ENCODE peak calls at places on chromosomes 12 and 14, in seven cellular contexts. One of them, this sample, is unnamed.

GRCh38 chr12:103680591-103681065 is 93.6 kb downstream of the STAB2 start:
- DNase-seq in nephron progenitor cell: no peak
- DNase-seq in mucosa of descending colon: peak; percentile 49
- DNase-seq in CD8-positive, alpha-beta T cell: no peak
- DNase-seq in upper lobe of left lung: no peak
- DNase-seq in left lung: peak; percentile 66
- DNase-seq in stomach: no peak
- DNase-seq in this sample: no peak

GRCh38 chr12:41304526-41304925 is 116.4 kb downstream of the PDZRN4 start:
- DNase-seq in nephron progenitor cell: no peak
- DNase-seq in mucosa of descending colon: no peak
- DNase-seq in CD8-positive, alpha-beta T cell: no peak
- DNase-seq in upper lobe of left lung: no peak
- DNase-seq in left lung: no peak
- DNase-seq in stomach: no peak
- DNase-seq in this sample: no peak

GRCh38 chr12:104720346-104721064 is 237.6 kb downstream of the SLC41A2 start:
- DNase-seq in nephron progenitor cell: no peak
- DNase-seq in mucosa of descending colon: peak; percentile 49
- DNase-seq in CD8-positive, alpha-beta T cell: peak; percentile 72
- DNase-seq in upper lobe of left lung: no peak
- DNase-seq in left lung: no peak
- DNase-seq in stomach: peak; percentile 40
- DNase-seq in this sample: no peak

GRCh38 chr12:54173066-54173726 is 15.6 kb downstream of the SMUG1 start:
- DNase-seq in nephron progenitor cell: peak; percentile 74
- DNase-seq in mucosa of descending colon: peak; percentile 58
- DNase-seq in CD8-positive, alpha-beta T cell: peak; percentile 12
- DNase-seq in upper lobe of left lung: no peak
- DNase-seq in left lung: no peak
- DNase-seq in stomach: peak; percentile 52
- DNase-seq in this sample: peak; percentile 34

GRCh38 chr12:16165506-16165905 is 112.0 kb downstream of the SLC15A5 start:
- DNase-seq in nephron progenitor cell: peak; percentile 25
- DNase-seq in mucosa of descending colon: no peak
- DNase-seq in CD8-positive, alpha-beta T cell: no peak
- DNase-seq in upper lobe of left lung: peak; percentile 36
- DNase-seq in left lung: no peak
- DNase-seq in stomach: peak; percentile 36
- DNase-seq in this sample: peak; percentile 34

GRCh38 chr12:97047361-97047760 is 140.3 kb downstream of the NEDD1 start:
- DNase-seq in nephron progenitor cell: no peak
- DNase-seq in mucosa of descending colon: no peak
- DNase-seq in CD8-positive, alpha-beta T cell: no peak
- DNase-seq in upper lobe of left lung: no peak
- DNase-seq in left lung: no peak
- DNase-seq in stomach: no peak
- DNase-seq in this sample: no peak

GRCh38 chr14:77041837-77042557 is 13.5 kb upstream of the IRF2BPL start:
- DNase-seq in nephron progenitor cell: no peak
- DNase-seq in mucosa of descending colon: no peak
- DNase-seq in CD8-positive, alpha-beta T cell: no peak
- DNase-seq in upper lobe of left lung: peak; percentile 56
- DNase-seq in left lung: no peak
- DNase-seq in stomach: peak; percentile 52
- DNase-seq in this sample: no peak

GRCh38 chr12:56160160-56160763 is 2.1 kb downstream of the MYL6 start:
- DNase-seq in nephron progenitor cell: no peak
- DNase-seq in mucosa of descending colon: peak; percentile 60
- DNase-seq in CD8-positive, alpha-beta T cell: peak; percentile 68
- DNase-seq in upper lobe of left lung: peak; percentile 39
- DNase-seq in left lung: no peak
- DNase-seq in stomach: no peak
- DNase-seq in this sample: peak; percentile 37

GRCh38 chr12:89733579-89734201 is 25.1 kb upstream of the ATP2B1 start:
- DNase-seq in nephron progenitor cell: no peak
- DNase-seq in mucosa of descending colon: no peak
- DNase-seq in CD8-positive, alpha-beta T cell: no peak
- DNase-seq in upper lobe of left lung: no peak
- DNase-seq in left lung: no peak
- DNase-seq in stomach: no peak
- DNase-seq in this sample: no peak

GRCh38 chr14:34699873-34700621 is 14.3 kb downstream of the CFL2 start:
- DNase-seq in nephron progenitor cell: no peak
- DNase-seq in mucosa of descending colon: no peak
- DNase-seq in CD8-positive, alpha-beta T cell: no peak
- DNase-seq in upper lobe of left lung: no peak
- DNase-seq in left lung: no peak
- DNase-seq in stomach: no peak
- DNase-seq in this sample: no peak

GRCh38 chr14:78022059-78022458 is 148.1 kb upstream of the NRXN3 start:
- DNase-seq in nephron progenitor cell: peak; percentile 79
- DNase-seq in mucosa of descending colon: peak; percentile 71
- DNase-seq in CD8-positive, alpha-beta T cell: peak; percentile 14
- DNase-seq in upper lobe of left lung: peak; percentile 52
- DNase-seq in left lung: peak; percentile 35
- DNase-seq in stomach: peak; percentile 67
- DNase-seq in this sample: peak; percentile 85

GRCh38 chr14:103008768-103009342 is 48.5 kb downstream of the CDC42BPB start:
- DNase-seq in nephron progenitor cell: no peak
- DNase-seq in mucosa of descending colon: no peak
- DNase-seq in CD8-positive, alpha-beta T cell: no peak
- DNase-seq in upper lobe of left lung: no peak
- DNase-seq in left lung: no peak
- DNase-seq in stomach: peak; percentile 55
- DNase-seq in this sample: no peak

GRCh38 chr12:52442600-52443061 is 8.5 kb upstream of the KRT75 start:
- DNase-seq in nephron progenitor cell: peak; percentile 29
- DNase-seq in mucosa of descending colon: no peak
- DNase-seq in CD8-positive, alpha-beta T cell: no peak
- DNase-seq in upper lobe of left lung: no peak
- DNase-seq in left lung: no peak
- DNase-seq in stomach: no peak
- DNase-seq in this sample: no peak

GRCh38 chr14:42424501-42424900 is 817.8 kb downstream of the LRFN5 start:
- DNase-seq in nephron progenitor cell: no peak
- DNase-seq in mucosa of descending colon: no peak
- DNase-seq in CD8-positive, alpha-beta T cell: no peak
- DNase-seq in upper lobe of left lung: no peak
- DNase-seq in left lung: no peak
- DNase-seq in stomach: no peak
- DNase-seq in this sample: no peak

GRCh38 chr14:67566908-67567307 is 33.2 kb downstream of the PIGH start:
- DNase-seq in nephron progenitor cell: no peak
- DNase-seq in mucosa of descending colon: no peak
- DNase-seq in CD8-positive, alpha-beta T cell: no peak
- DNase-seq in upper lobe of left lung: no peak
- DNase-seq in left lung: no peak
- DNase-seq in stomach: no peak
- DNase-seq in this sample: no peak

GRCh38 chr12:34390171-34390841 is 368.0 kb downstream of the ALG10 start:
- DNase-seq in nephron progenitor cell: no peak
- DNase-seq in mucosa of descending colon: no peak
- DNase-seq in CD8-positive, alpha-beta T cell: no peak
- DNase-seq in upper lobe of left lung: no peak
- DNase-seq in left lung: no peak
- DNase-seq in stomach: no peak
- DNase-seq in this sample: no peak

GRCh38 chr12:108570743-108571603 is 8.6 kb downstream of the ISCU start:
- DNase-seq in nephron progenitor cell: no peak
- DNase-seq in mucosa of descending colon: no peak
- DNase-seq in CD8-positive, alpha-beta T cell: no peak
- DNase-seq in upper lobe of left lung: no peak
- DNase-seq in left lung: no peak
- DNase-seq in stomach: no peak
- DNase-seq in this sample: no peak

GRCh38 chr14:24411468-24412454 is 13.0 kb downstream of the NYNRIN start:
- DNase-seq in nephron progenitor cell: no peak
- DNase-seq in mucosa of descending colon: no peak
- DNase-seq in CD8-positive, alpha-beta T cell: no peak
- DNase-seq in upper lobe of left lung: peak; percentile 49
- DNase-seq in left lung: no peak
- DNase-seq in stomach: peak; percentile 52
- DNase-seq in this sample: peak; percentile 52

GRCh38 chr12:53115112-53115890 is 12.0 kb downstream of the SOAT2 start:
- DNase-seq in nephron progenitor cell: no peak
- DNase-seq in mucosa of descending colon: no peak
- DNase-seq in CD8-positive, alpha-beta T cell: no peak
- DNase-seq in upper lobe of left lung: no peak
- DNase-seq in left lung: no peak
- DNase-seq in stomach: no peak
- DNase-seq in this sample: no peak

GRCh38 chr12:88035907-88036289 is 6.7 kb upstream of the C12orf50 start:
- DNase-seq in nephron progenitor cell: no peak
- DNase-seq in mucosa of descending colon: no peak
- DNase-seq in CD8-positive, alpha-beta T cell: no peak
- DNase-seq in upper lobe of left lung: peak; percentile 51
- DNase-seq in left lung: no peak
- DNase-seq in stomach: no peak
- DNase-seq in this sample: no peak

GRCh38 chr14:104322531-104323466 is 184.4 kb downstream of the KIF26A start:
- DNase-seq in nephron progenitor cell: no peak
- DNase-seq in mucosa of descending colon: no peak
- DNase-seq in CD8-positive, alpha-beta T cell: no peak
- DNase-seq in upper lobe of left lung: peak; percentile 15
- DNase-seq in left lung: peak; percentile 22
- DNase-seq in stomach: peak; percentile 17
- DNase-seq in this sample: peak; percentile 1

GRCh38 chr14:72617391-72618011 is 276.4 kb downstream of the DPF3 start:
- DNase-seq in nephron progenitor cell: peak; percentile 16
- DNase-seq in mucosa of descending colon: no peak
- DNase-seq in CD8-positive, alpha-beta T cell: peak; percentile 4
- DNase-seq in upper lobe of left lung: no peak
- DNase-seq in left lung: no peak
- DNase-seq in stomach: no peak
- DNase-seq in this sample: no peak

GRCh38 chr12:15621140-15621539 is 168.0 kb downstream of the EPS8 start:
- DNase-seq in nephron progenitor cell: no peak
- DNase-seq in mucosa of descending colon: no peak
- DNase-seq in CD8-positive, alpha-beta T cell: no peak
- DNase-seq in upper lobe of left lung: no peak
- DNase-seq in left lung: no peak
- DNase-seq in stomach: no peak
- DNase-seq in this sample: no peak

GRCh38 chr14:76761198-76761848 is at the start of gene VASH1:
- DNase-seq in nephron progenitor cell: peak; percentile 77
- DNase-seq in mucosa of descending colon: peak; percentile 68
- DNase-seq in CD8-positive, alpha-beta T cell: peak; percentile 51
- DNase-seq in upper lobe of left lung: no peak
- DNase-seq in left lung: peak; percentile 72
- DNase-seq in stomach: peak; percentile 58
- DNase-seq in this sample: peak; percentile 68

GRCh38 chr12:106042091-106042490 is 96.7 kb downstream of the NUAK1 start:
- DNase-seq in nephron progenitor cell: no peak
- DNase-seq in mucosa of descending colon: no peak
- DNase-seq in CD8-positive, alpha-beta T cell: no peak
- DNase-seq in upper lobe of left lung: no peak
- DNase-seq in left lung: no peak
- DNase-seq in stomach: no peak
- DNase-seq in this sample: no peak

GRCh38 chr14:104441275-104442106 is 138.1 kb upstream of the C14orf180 start:
- DNase-seq in nephron progenitor cell: no peak
- DNase-seq in mucosa of descending colon: no peak
- DNase-seq in CD8-positive, alpha-beta T cell: peak; percentile 9
- DNase-seq in upper lobe of left lung: peak; percentile 15
- DNase-seq in left lung: no peak
- DNase-seq in stomach: no peak
- DNase-seq in this sample: no peak

GRCh38 chr12:85920324-85920947 is 46.3 kb downstream of the NTS start:
- DNase-seq in nephron progenitor cell: no peak
- DNase-seq in mucosa of descending colon: no peak
- DNase-seq in CD8-positive, alpha-beta T cell: no peak
- DNase-seq in upper lobe of left lung: no peak
- DNase-seq in left lung: no peak
- DNase-seq in stomach: no peak
- DNase-seq in this sample: no peak

GRCh38 chr14:87034680-87035079 is 958.3 kb downstream of the GALC start:
- DNase-seq in nephron progenitor cell: no peak
- DNase-seq in mucosa of descending colon: no peak
- DNase-seq in CD8-positive, alpha-beta T cell: no peak
- DNase-seq in upper lobe of left lung: no peak
- DNase-seq in left lung: no peak
- DNase-seq in stomach: no peak
- DNase-seq in this sample: no peak
- TF ChIP-seq CTCF in nephron progenitor cell: no peak
- TF ChIP-seq CTCF in mucosa of descending colon: no peak
- TF ChIP-seq CTCF in CD8-positive, alpha-beta T cell: no peak
- TF ChIP-seq CTCF in upper lobe of left lung: no peak
- TF ChIP-seq CTCF in left lung: no peak
- TF ChIP-seq CTCF in stomach: no peak
- TF ChIP-seq CTCF in this sample: no peak

GRCh38 chr12:132579747-132580146 is 30.6 kb downstream of the LRCOL1 start:
- DNase-seq in nephron progenitor cell: no peak
- DNase-seq in mucosa of descending colon: no peak
- DNase-seq in CD8-positive, alpha-beta T cell: no peak
- DNase-seq in upper lobe of left lung: no peak
- DNase-seq in left lung: no peak
- DNase-seq in stomach: no peak
- DNase-seq in this sample: no peak
- TF ChIP-seq CTCF in nephron progenitor cell: no peak
- TF ChIP-seq CTCF in mucosa of descending colon: no peak
- TF ChIP-seq CTCF in CD8-positive, alpha-beta T cell: no peak
- TF ChIP-seq CTCF in upper lobe of left lung: no peak
- TF ChIP-seq CTCF in left lung: no peak
- TF ChIP-seq CTCF in stomach: no peak
- TF ChIP-seq CTCF in this sample: no peak

GRCh38 chr12:49094104-49094948 is at the start of gene DHH:
- DNase-seq in nephron progenitor cell: peak; percentile 66
- DNase-seq in mucosa of descending colon: no peak
- DNase-seq in CD8-positive, alpha-beta T cell: no peak
- DNase-seq in upper lobe of left lung: peak; percentile 54
- DNase-seq in left lung: no peak
- DNase-seq in stomach: no peak
- DNase-seq in this sample: peak; percentile 46
- TF ChIP-seq CTCF in nephron progenitor cell: no peak
- TF ChIP-seq CTCF in mucosa of descending colon: no peak
- TF ChIP-seq CTCF in CD8-positive, alpha-beta T cell: no peak
- TF ChIP-seq CTCF in upper lobe of left lung: no peak
- TF ChIP-seq CTCF in left lung: no peak
- TF ChIP-seq CTCF in stomach: no peak
- TF ChIP-seq CTCF in this sample: no peak

GRCh38 chr14:53634793-53635192 is 321.8 kb downstream of the BMP4 start:
- DNase-seq in nephron progenitor cell: no peak
- DNase-seq in mucosa of descending colon: no peak
- DNase-seq in CD8-positive, alpha-beta T cell: no peak
- DNase-seq in upper lobe of left lung: no peak
- DNase-seq in left lung: no peak
- DNase-seq in stomach: no peak
- DNase-seq in this sample: no peak

GRCh38 chr14:53638966-53639365 is 317.7 kb downstream of the BMP4 start:
- DNase-seq in nephron progenitor cell: no peak
- DNase-seq in mucosa of descending colon: no peak
- DNase-seq in CD8-positive, alpha-beta T cell: no peak
- DNase-seq in upper lobe of left lung: no peak
- DNase-seq in left lung: no peak
- DNase-seq in stomach: no peak
- DNase-seq in this sample: no peak

DNA sequence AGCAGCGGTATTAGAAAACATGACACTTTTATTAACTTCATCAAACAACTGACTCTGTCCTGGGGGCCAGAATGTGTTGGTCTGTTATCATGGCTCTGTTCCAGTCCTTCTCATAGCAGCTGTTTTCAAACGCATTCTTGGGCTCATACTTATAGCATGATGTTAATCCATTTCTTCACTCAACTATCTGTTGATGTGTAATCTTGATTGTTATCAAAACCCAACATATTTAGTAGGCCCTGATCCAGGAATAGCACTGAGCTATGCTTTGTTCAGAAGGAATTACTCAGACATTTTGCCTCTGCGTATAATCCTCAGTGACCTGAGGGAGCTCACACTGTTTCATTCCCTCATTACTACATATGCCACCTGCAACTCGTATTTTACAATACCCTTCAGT is 315.9 kb downstream of the BMP4 start:
- DNase-seq in nephron progenitor cell: no peak
- DNase-seq in mucosa of descending colon: no peak
- DNase-seq in CD8-positive, alpha-beta T cell: no peak
- DNase-seq in upper lobe of left lung: no peak
- DNase-seq in left lung: no peak
- DNase-seq in stomach: no peak
- DNase-seq in this sample: no peak
- TF ChIP-seq CTCF in nephron progenitor cell: no peak
- TF ChIP-seq CTCF in mucosa of descending colon: no peak
- TF ChIP-seq CTCF in CD8-positive, alpha-beta T cell: no peak
- TF ChIP-seq CTCF in upper lobe of left lung: no peak
- TF ChIP-seq CTCF in left lung: no peak
- TF ChIP-seq CTCF in stomach: no peak
- TF ChIP-seq CTCF in this sample: no peak